ENCODE peak calls at places on chromosomes 6 and 20, in nine cellular contexts. N is AG04450, T is PC-9, J is neural crest cell, S is omental fat pad, D is neural progenitor cell, V is nephron progenitor cell, H is endothelial cell of umbilical vein, I is AG09309. R is an unnamed sample.

GRCh38 chr6:159099311-159099710 is 54.5 kb upstream of the TAGAP start:
- DNase-seq in N (no peak), T (no peak), J (no peak), S (no peak), D (no peak), V (no peak), H (no peak), I (no peak), R (no peak)

GRCh38 chr6:77463881-77464867 is 883 bp upstream of the HTR1B start:
- DNase-seq in N (no peak), T (no peak), J (peak; percentile 28), S (no peak), D (peak; percentile 68), V (peak; percentile 54), H (peak; percentile 52), I (no peak), R (no peak)

GRCh38 chr20:35302421-35303335 is 10.5 kb upstream of the FAM83C start:
- DNase-seq in N (no peak), T (no peak), J (no peak), S (no peak), D (no peak), V (no peak), H (no peak), I (no peak), R (no peak)

GRCh38 chr6:41519305-41519747 is 26.9 kb upstream of the FOXP4 start:
- DNase-seq in N (no peak), T (no peak), J (no peak), S (no peak), D (no peak), V (no peak), H (no peak), I (no peak), R (no peak)

GRCh38 chr6:138523347-138524210 is 24.3 kb upstream of the NHSL1 start:
- DNase-seq in N (no peak), T (no peak), J (no peak), S (no peak), D (no peak), V (no peak), H (peak; percentile 32), I (no peak), R (no peak)

GRCh38 chr6:40906759-40907158 is 132.3 kb downstream of the UNC5CL start:
- DNase-seq in N (no peak), T (peak; percentile 50), J (no peak), S (no peak), D (no peak), V (no peak), H (peak; percentile 63), I (no peak), R (no peak)

GRCh38 chr6:111565316-111566221 is 40.1 kb downstream of the TRAF3IP2 start:
- DNase-seq in N (no peak), T (no peak), J (no peak), S (no peak), D (no peak), V (no peak), H (no peak), I (no peak), R (no peak)

GRCh38 chr6:28719275-28719940 is 193.7 kb downstream of the GPX5 start:
- DNase-seq in N (no peak), T (no peak), J (no peak), S (no peak), D (no peak), V (no peak), H (peak; percentile 12), I (no peak), R (no peak)

DNA sequence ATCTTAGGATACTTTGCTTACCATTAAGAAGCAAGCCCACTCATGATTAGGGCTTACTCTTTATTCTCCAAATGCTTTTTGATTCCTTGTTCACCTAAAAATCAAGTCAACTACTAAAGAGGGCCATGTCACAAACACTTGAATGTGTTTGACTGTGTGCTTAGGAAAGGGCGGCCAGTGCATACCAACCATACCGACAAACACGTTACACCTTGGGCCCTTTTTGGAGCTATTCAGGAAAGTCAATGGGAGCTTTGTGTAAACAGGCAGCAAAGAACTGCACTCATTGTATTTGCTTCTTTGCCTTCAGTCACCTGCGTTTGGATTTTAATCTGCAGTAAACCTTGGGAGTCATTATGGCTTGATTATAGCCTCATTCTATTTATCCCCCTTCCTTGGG is 102.7 kb upstream of the HDGFL1 start:
- DNase-seq in N (no peak), T (no peak), J (no peak), S (no peak), D (peak; percentile 45), V (no peak), H (no peak), I (no peak), R (no peak)
- TF ChIP-seq CTCF in N (no peak), T (no peak), J (no peak), S (no peak), D (no peak), V (no peak), H (no peak), I (no peak), R (no peak)

DNA sequence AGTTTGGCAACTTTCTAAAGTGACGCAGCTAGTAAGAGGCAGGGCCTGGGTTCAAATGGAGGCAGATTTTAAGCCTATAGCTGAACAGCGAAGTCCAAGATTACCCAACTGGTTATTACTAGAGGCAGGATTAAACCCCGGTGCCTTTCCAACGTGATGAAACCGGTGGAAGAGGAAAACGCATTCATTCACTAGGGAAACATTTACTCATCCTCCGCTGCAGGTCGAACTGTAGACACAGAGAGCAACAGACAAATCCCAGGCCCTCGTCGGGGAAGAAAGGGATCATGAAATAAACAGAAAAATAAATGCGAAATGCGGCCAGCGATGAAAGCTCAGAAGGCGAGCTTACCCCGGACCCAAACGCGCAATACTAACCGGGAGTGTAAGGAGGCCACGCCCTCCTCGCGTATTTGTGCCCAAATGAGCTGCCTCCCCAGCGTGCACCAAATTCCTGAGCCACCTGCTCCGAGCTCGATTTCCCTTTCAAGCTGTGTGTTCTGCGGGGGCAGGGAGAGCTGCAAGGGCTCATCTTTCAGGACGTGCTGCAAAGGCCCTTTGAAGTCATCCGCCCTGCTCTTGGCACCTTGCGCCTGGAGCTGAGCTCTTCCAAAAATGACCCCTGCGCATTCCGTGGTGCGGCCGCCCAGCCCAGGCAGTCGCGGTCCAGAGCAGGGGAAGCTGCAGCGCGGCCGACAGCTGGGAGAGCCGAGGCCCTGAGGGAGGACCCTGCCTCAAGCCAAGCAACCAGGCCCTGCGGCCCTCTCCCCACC is 46.9 kb downstream of the PDYN start:
- DNase-seq in N (no peak), T (peak; percentile 22), J (peak; percentile 11), S (peak; percentile 51), D (peak; percentile 96), V (peak; percentile 75), H (no peak), I (no peak), R (peak; percentile 65)
- TF ChIP-seq CTCF in N (no peak), T (no peak), J (no peak), S (no peak), D (no peak), V (no peak), H (no peak), I (no peak), R (no peak)

GRCh38 chr20:62395311-62396242 is 8.7 kb downstream of the RPS21 start:
- DNase-seq in N (no peak), T (no peak), J (no peak), S (no peak), D (no peak), V (no peak), H (no peak), I (no peak), R (no peak)
- TF ChIP-seq CTCF in N (no peak), T (peak; percentile 66), J (no peak), S (no peak), D (no peak), V (no peak), H (no peak), I (peak; percentile 22), R (no peak)

GRCh38 chr6:38943964-38944363 is 104.6 kb upstream of the GLP1R start:
- DNase-seq in N (no peak), T (no peak), J (no peak), S (no peak), D (peak; percentile 39), V (no peak), H (no peak), I (no peak), R (no peak)
- TF ChIP-seq CTCF in N (no peak), T (no peak), J (no peak), S (no peak), D (peak; percentile 33), V (peak; percentile 6), H (no peak), I (no peak), R (no peak)

DNA sequence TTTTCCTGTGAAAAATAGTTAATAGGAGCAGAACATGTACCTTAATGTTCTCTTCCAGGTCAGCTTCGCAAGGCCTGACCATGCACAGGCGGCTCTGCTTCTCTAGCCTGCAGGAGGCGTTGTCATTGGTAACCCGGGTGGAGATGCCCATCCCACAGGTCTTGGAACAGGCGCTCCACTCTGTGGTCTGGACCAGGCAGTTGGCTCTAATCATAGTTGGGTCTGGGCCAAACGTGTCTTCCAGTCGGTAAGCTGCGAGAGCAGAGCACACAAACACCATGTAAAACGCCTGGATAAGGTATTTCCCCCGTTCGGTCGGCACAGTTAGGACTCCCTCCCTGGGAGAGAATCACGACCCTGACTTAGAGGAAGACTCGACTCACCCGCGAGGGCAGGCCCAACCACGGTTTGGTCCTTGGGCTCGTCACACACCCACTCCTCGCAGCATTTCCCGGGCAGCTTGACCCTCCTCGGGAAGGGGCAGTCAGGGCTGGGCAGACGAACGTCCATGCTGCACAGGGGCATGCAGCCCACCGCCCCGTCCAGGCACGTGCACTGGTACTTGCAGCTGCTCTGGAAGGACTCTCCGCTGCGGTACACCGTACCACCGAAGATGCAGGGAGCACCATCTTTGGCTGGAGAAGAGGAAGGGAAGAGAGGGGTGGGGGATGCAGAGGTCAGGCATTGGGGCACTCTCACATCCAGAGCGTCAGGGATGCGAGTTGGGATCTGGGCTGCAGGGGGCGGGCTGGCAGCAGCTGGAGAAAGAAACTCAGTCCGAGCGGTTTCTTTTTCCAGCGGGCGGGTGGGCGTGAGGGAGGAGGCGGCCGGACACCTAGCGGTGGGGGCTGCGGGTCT is 1.0 kb downstream of the CCN2 start:
- DNase-seq in N (peak; percentile 87), T (no peak), J (peak; percentile 74), S (no peak), D (peak; percentile 91), V (peak; percentile 84), H (peak; percentile 55), I (peak; percentile 81), R (peak; percentile 34)
- TF ChIP-seq CTCF in N (peak; percentile 46), T (no peak), J (peak; percentile 60), S (no peak), D (peak; percentile 66), V (peak; percentile 44), H (peak; percentile 5), I (peak; percentile 63), R (peak; percentile 57)

DNA sequence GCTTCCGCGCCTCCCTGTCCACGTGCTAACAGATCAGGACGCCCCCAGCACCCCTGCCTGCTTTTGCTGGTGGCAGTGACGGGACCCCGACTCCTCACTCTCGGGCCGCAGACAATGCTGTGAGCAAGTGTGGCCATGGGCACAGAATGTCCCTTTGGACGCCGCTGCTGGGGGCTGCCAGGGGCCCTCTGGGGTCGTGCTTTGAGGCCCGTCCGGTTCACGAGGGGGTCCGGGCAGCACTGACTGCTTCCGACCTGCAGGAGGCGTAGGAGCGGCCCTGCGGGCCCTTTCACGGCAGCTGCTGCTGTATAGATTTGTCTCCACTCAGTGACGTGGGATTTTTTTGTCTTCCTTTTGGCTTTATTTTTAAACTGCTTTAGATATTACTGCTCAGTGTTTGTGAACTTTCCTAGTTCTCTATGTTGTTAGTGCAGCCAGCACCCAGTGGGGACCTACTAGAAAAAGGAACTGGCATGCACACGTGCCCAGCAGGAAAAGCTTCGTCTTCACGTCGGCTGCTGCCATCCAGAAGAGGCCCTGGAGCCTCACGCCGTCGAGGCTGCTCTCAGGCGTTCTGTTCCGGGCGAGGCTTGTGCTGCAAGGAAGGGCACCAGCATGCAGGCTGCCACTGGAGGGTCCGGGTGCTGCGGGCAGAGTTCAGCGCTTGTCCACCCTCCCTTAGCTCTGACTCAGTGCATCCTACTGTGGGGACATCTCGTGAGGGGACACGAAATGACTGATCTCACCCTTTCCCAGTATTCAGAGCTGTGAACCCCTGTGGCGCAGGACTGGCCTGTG is 21.7 kb downstream of the UCKL1 start:
- DNase-seq in N (no peak), T (no peak), J (peak; percentile 36), S (no peak), D (peak; percentile 64), V (peak; percentile 50), H (no peak), I (no peak), R (no peak)
- TF ChIP-seq CTCF in N (peak; percentile 41), T (peak; percentile 38), J (peak; percentile 58), S (no peak), D (peak; percentile 64), V (peak; percentile 63), H (peak; percentile 23), I (peak; percentile 25), R (peak; percentile 18)

R was measured in mesothelial cell of epicardium.